ENCODE peak calls at places on chromosomes 11 and 22, in seven cellular contexts. U, V, Y, Q, E, X and O are unnamed samples.

GRCh38 chr22:22342697-22343602 is 98.4 kb downstream of the VPREB1 start:
- DNase-seq in U (peak; percentile 87), V (peak; percentile 81), Y (peak; percentile 74), Q (no peak), E (no peak), X (peak; percentile 86), O (peak; percentile 92)

GRCh38 chr11:86623736-86624135 is 48.7 kb downstream of the ME3 start:
- DNase-seq in U (no peak), V (no peak), Y (no peak), Q (no peak), E (no peak), X (no peak), O (no peak)

GRCh38 chr11:87892291-87892690 is 283.0 kb downstream of the RAB38 start:
- DNase-seq in U (no peak), V (no peak), Y (no peak), Q (no peak), E (no peak), X (no peak), O (no peak)

GRCh38 chr11:74679513-74679865 is 51.7 kb downstream of the CHRDL2 start:
- DNase-seq in U (no peak), V (no peak), Y (no peak), Q (peak; percentile 16), E (no peak), X (no peak), O (no peak)

GRCh38 chr11:64132982-64133705 is 32.8 kb downstream of the MACROD1 start:
- DNase-seq in U (no peak), V (no peak), Y (no peak), Q (no peak), E (no peak), X (no peak), O (no peak)

GRCh38 chr11:64609436-64610047 is 18.5 kb downstream of the SLC22A12 start:
- DNase-seq in U (no peak), V (no peak), Y (no peak), Q (no peak), E (no peak), X (no peak), O (no peak)

GRCh38 chr11:72162891-72163492 is 27.5 kb downstream of the FOLR3 start:
- DNase-seq in U (no peak), V (no peak), Y (no peak), Q (no peak), E (no peak), X (no peak), O (no peak)

GRCh38 chr11:70820311-70820710 is 422.0 kb downstream of the CTTN start:
- DNase-seq in U (no peak), V (no peak), Y (no peak), Q (no peak), E (no peak), X (no peak), O (no peak)

GRCh38 chr11:446886-447285 is 3.2 kb upstream of the PTDSS2 start:
- DNase-seq in U (no peak), V (no peak), Y (no peak), Q (no peak), E (no peak), X (peak; percentile 55), O (no peak)

GRCh38 chr11:132913295-132913694 is 619.0 kb downstream of the OPCML start:
- DNase-seq in U (no peak), V (no peak), Y (no peak), Q (no peak), E (no peak), X (no peak), O (no peak)

GRCh38 chr11:124644426-124645280 is 22.0 kb downstream of the TBRG1 start:
- DNase-seq in U (peak; percentile 71), V (peak; percentile 57), Y (peak; percentile 48), Q (peak; percentile 54), E (peak; percentile 81), X (peak; percentile 46), O (peak; percentile 45)

GRCh38 chr11:76236092-76237026 is 30.1 kb upstream of the WNT11 start:
- DNase-seq in U (peak; percentile 68), V (peak; percentile 51), Y (peak; percentile 79), Q (no peak), E (peak; percentile 33), X (peak; percentile 63), O (no peak)

GRCh38 chr11:9762531-9762930 is 98.7 kb downstream of the SWAP70 start:
- DNase-seq in U (no peak), V (no peak), Y (no peak), Q (no peak), E (no peak), X (no peak), O (no peak)

GRCh38 chr22:39543095-39543494 is 10.5 kb upstream of the RPS19BP1 start:
- DNase-seq in U (peak; percentile 88), V (no peak), Y (no peak), Q (no peak), E (no peak), X (no peak), O (no peak)

GRCh38 chr11:19234428-19234827 is 6.3 kb downstream of the E2F8 start:
- DNase-seq in U (no peak), V (no peak), Y (no peak), Q (no peak), E (no peak), X (no peak), O (no peak)

GRCh38 chr22:45007946-45008852 is 1.6 kb downstream of the PHF21B start:
- DNase-seq in U (peak; percentile 33), V (no peak), Y (no peak), Q (peak; percentile 75), E (no peak), X (no peak), O (no peak)

GRCh38 chr22:22235564-22235963 is 9.0 kb upstream of the VPREB1 start:
- DNase-seq in U (no peak), V (no peak), Y (peak; percentile 72), Q (no peak), E (no peak), X (peak; percentile 46), O (no peak)

DNA sequence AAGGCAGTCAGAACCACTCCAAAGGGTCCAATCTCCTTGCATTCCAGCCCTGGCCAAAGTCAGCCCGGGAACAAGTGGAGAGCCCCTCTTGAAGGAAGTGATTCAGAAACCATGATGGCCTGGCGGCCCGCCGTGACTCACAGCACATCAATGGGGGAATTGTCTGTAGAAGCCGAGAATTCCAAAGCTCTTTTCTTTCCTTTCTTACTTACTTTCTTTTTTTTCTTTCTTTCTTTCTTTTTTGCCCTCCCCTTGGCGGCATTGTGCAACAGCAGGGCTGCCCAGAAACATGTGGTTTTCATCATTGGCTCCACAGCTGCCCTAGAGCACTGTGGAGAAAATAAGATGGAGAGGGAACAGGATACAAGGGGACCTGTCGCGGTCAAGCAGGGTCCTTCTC is 140.2 kb upstream of the TIMP3 start:
- DNase-seq in U (no peak), V (no peak), Y (no peak), Q (no peak), E (peak; percentile 89), X (peak; percentile 24), O (no peak)
- TF ChIP-seq CTCF in U (no peak), V (no peak), Y (no peak), Q (no peak), E (no peak), X (no peak), O (no peak)

GRCh38 chr11:62390237-62390636 is 28.6 kb upstream of the SCGB1A1 start:
- DNase-seq in U (no peak), V (no peak), Y (no peak), Q (no peak), E (no peak), X (no peak), O (no peak)

GRCh38 chr11:62390727-62391126 is 28.1 kb upstream of the SCGB1A1 start:
- DNase-seq in U (no peak), V (no peak), Y (no peak), Q (no peak), E (no peak), X (no peak), O (no peak)

GRCh38 chr11:62392944-62393628 is 25.7 kb upstream of the SCGB1A1 start:
- DNase-seq in U (peak; percentile 35), V (no peak), Y (peak; percentile 34), Q (no peak), E (no peak), X (no peak), O (no peak)

GRCh38 chr11:62392506-62392905 is 26.3 kb upstream of the SCGB1A1 start:
- DNase-seq in U (no peak), V (no peak), Y (no peak), Q (no peak), E (no peak), X (no peak), O (no peak)

GRCh38 chr11:62391642-62392425 is 27.0 kb upstream of the SCGB1A1 start:
- DNase-seq in U (no peak), V (no peak), Y (no peak), Q (no peak), E (no peak), X (no peak), O (no peak)
- TF ChIP-seq CTCF in U (peak; percentile 59), V (no peak), Y (no peak), Q (no peak), E (peak; percentile 47), X (no peak), O (no peak)

GRCh38 chr11:107683807-107684206 is 28.0 kb downstream of the SLN start:
- DNase-seq in U (peak; percentile 13), V (no peak), Y (no peak), Q (no peak), E (no peak), X (no peak), O (no peak)
- TF ChIP-seq CTCF in U (peak; percentile 40), V (no peak), Y (no peak), Q (no peak), E (peak; percentile 67), X (peak; percentile 28), O (no peak)

GRCh38 chr11:133945087-133945974 is 11.4 kb downstream of the IGSF9B start:
- DNase-seq in U (no peak), V (no peak), Y (no peak), Q (no peak), E (no peak), X (no peak), O (no peak)

GRCh38 chr11:133946018-133946417 is 10.8 kb downstream of the IGSF9B start:
- DNase-seq in U (no peak), V (no peak), Y (no peak), Q (no peak), E (no peak), X (no peak), O (no peak)

GRCh38 chr11:133948711-133949110 is 8.1 kb downstream of the IGSF9B start:
- DNase-seq in U (no peak), V (no peak), Y (no peak), Q (no peak), E (no peak), X (no peak), O (no peak)

GRCh38 chr11:133946541-133947297 is 10.0 kb downstream of the IGSF9B start:
- DNase-seq in U (peak; percentile 90), V (no peak), Y (no peak), Q (no peak), E (no peak), X (no peak), O (no peak)

GRCh38 chr11:133947298-133947905 is 9.4 kb downstream of the IGSF9B start:
- DNase-seq in U (peak; percentile 79), V (no peak), Y (peak; percentile 73), Q (no peak), E (peak; percentile 29), X (no peak), O (peak; percentile 36)
- TF ChIP-seq CTCF in U (peak; percentile 83), V (no peak), Y (no peak), Q (no peak), E (peak; percentile 61), X (no peak), O (no peak)

GRCh38 chr11:44306469-44307244 is 3.3 kb downstream of the ALX4 start:
- DNase-seq in U (no peak), V (no peak), Y (no peak), Q (no peak), E (no peak), X (no peak), O (no peak)
- TF ChIP-seq CTCF in U (no peak), V (no peak), Y (no peak), Q (no peak), E (no peak), X (no peak), O (no peak)

GRCh38 chr11:62727007-62727832 is at the start of gene HNRNPUL2:
- DNase-seq in U (peak; percentile 98), V (peak; percentile 99), Y (peak; percentile 98), Q (peak; percentile 98), E (peak; percentile 96), X (peak; percentile 99), O (peak; percentile 98)
- TF ChIP-seq CTCF in U (peak; percentile 2), V (no peak), Y (no peak), Q (no peak), E (no peak), X (no peak), O (no peak)